ENCODE peak calls at places on chromosomes 13 and 19, in six cellular contexts. T is activated T-cell treated with anti-CD3 and anti-CD28 coated beads for 1 hour; L is osteocyte; V is heart right ventricle; I is tibial nerve; Y is stimulated activated CD8-positive, alpha-beta memory T cell treated with anti-CD3 and anti-CD28 coated beads, Interleukin-12 subunit alpha, Interleukin-12 subunit beta, amount 100 ng/mL, for 4 hours. E is an unnamed sample.

GRCh38 chr13:78589206-78589605 is 14.1 kb downstream of the POU4F1 start:
- DNase-seq in T (no peak), L (no peak), V (peak), I (no peak), Y (no peak), E (peak)

GRCh38 chr13:93900735-93901134 is 578.7 kb downstream of the DCT start:
- DNase-seq in T (no peak), L (no peak), V (no peak), I (no peak), Y (no peak), E (no peak)

GRCh38 chr19:38597075-38597474 is 20.7 kb downstream of the MAP4K1 start:
- DNase-seq in T (no peak), L (no peak), V (no peak), I (no peak), Y (no peak), E (no peak)

GRCh38 chr19:58460039-58460438 is 6.8 kb upstream of the ZNF324 start:
- DNase-seq in T (no peak), L (no peak), V (no peak), I (no peak), Y (no peak), E (no peak)

GRCh38 chr19:1250374-1251232 is 2.2 kb downstream of the MIDN start:
- DNase-seq in T (peak), L (no peak), V (no peak), I (no peak), Y (peak), E (peak)

GRCh38 chr19:29806098-29806866 is 5.5 kb upstream of the CCNE1 start:
- DNase-seq in T (no peak), L (no peak), V (peak), I (no peak), Y (no peak), E (peak)

GRCh38 chr19:14116918-14117578 is 514 bp downstream of the PRKACA start:
- DNase-seq in T (no peak), L (no peak), V (peak), I (no peak), Y (no peak), E (peak)

GRCh38 chr19:47430041-47430802 is 10.9 kb upstream of the MEIS3 start:
- DNase-seq in T (no peak), L (no peak), V (no peak), I (peak), Y (no peak), E (no peak)

GRCh38 chr13:64154514-64154913 is 2738.9 kb upstream of the PCDH20 start:
- DNase-seq in T (no peak), L (no peak), V (no peak), I (no peak), Y (no peak), E (no peak)

GRCh38 chr13:44249439-44249838 is 124.2 kb upstream of the SERP2 start:
- DNase-seq in T (no peak), L (no peak), V (peak), I (peak), Y (no peak), E (peak)

GRCh38 chr13:90414691-90415596 is 932.5 kb upstream of the MIR17HG start:
- DNase-seq in T (no peak), L (no peak), V (no peak), I (no peak), Y (no peak), E (no peak)

GRCh38 chr19:3857449-3858003 is 11.3 kb downstream of the ZFR2 start:
- DNase-seq in T (no peak), L (no peak), V (no peak), I (no peak), Y (no peak), E (no peak)

GRCh38 chr13:74767031-74767430 is 632.8 kb upstream of the KLF12 start:
- DNase-seq in T (no peak), L (no peak), V (no peak), I (no peak), Y (no peak), E (no peak)

GRCh38 chr13:62280590-62280989 is 864.9 kb upstream of the PCDH20 start:
- DNase-seq in T (no peak), L (no peak), V (no peak), I (no peak), Y (no peak), E (no peak)

E was measured in left ventricle myocardium inferior.